ENCODE peak calls at places on chromosomes 4 and X, in eight cellular contexts. S, N, X, Z, T, P, L and I are unnamed samples. For H3K4me1, the result is how much of the 10 kb centered on the place peaks cover.

GRCh38 chrX:29890004-29890403 is 325.4 kb upstream of the MAGEB2 start:
- DNase-seq in S (no peak), N (no peak), X (no peak), Z (no peak), T (no peak), P (no peak), L (no peak), I (no peak)

GRCh38 chr4:183758735-183759447 is 99.8 kb downstream of the TRAPPC11 start:
- DNase-seq in S (no peak), N (no peak), X (no peak), Z (no peak), T (no peak), P (no peak), L (no peak), I (no peak)

GRCh38 chrX:119753639-119754257 is 4.6 kb upstream of the SOWAHD start:
- DNase-seq in S (no peak), N (peak), X (no peak), Z (no peak), T (peak), P (no peak), L (peak), I (no peak)

GRCh38 chr4:19651481-19651880 is 600.2 kb upstream of the SLIT2 start:
- DNase-seq in S (no peak), N (no peak), X (no peak), Z (no peak), T (no peak), P (no peak), L (no peak), I (no peak)

GRCh38 chr4:1309261-1310010 is 19.7 kb downstream of the MAEA start:
- DNase-seq in S (peak), N (peak), X (peak), Z (peak), T (peak), P (peak), L (no peak), I (peak)

GRCh38 chr4:128512767-128513322 is 225.2 kb upstream of the PGRMC2 start:
- DNase-seq in S (no peak), N (no peak), X (no peak), Z (no peak), T (peak), P (no peak), L (no peak), I (no peak)

GRCh38 chr4:138542191-138542771 is 300.1 kb upstream of the SLC7A11 start:
- DNase-seq in S (no peak), N (no peak), X (no peak), Z (no peak), T (no peak), P (no peak), L (no peak), I (no peak)

GRCh38 chrX:24515447-24515846 is 50.4 kb downstream of the PDK3 start:
- DNase-seq in S (no peak), N (no peak), X (no peak), Z (no peak), T (peak), P (no peak), L (peak), I (no peak)

GRCh38 chr4:84151574-84151973 is 347.5 kb downstream of the NKX6-1 start:
- DNase-seq in S (no peak), N (no peak), X (no peak), Z (no peak), T (no peak), P (no peak), L (peak), I (no peak)

GRCh38 chr4:122038896-122039295 is 87.0 kb upstream of the TRPC3 start:
- DNase-seq in S (no peak), N (no peak), X (no peak), Z (no peak), T (no peak), P (no peak), L (no peak), I (no peak)

GRCh38 chrX:11759172-11759460 is 1.1 kb downstream of the MSL3 start:
- DNase-seq in S (peak), N (no peak), X (no peak), Z (no peak), T (no peak), P (no peak), L (no peak), I (no peak)

GRCh38 chr4:2352171-2352570 is 66.3 kb downstream of the ZFYVE28 start:
- DNase-seq in S (peak), N (no peak), X (no peak), Z (no peak), T (no peak), P (peak), L (no peak), I (no peak)

GRCh38 chr4:86592553-86593249 is 1.4 kb upstream of the PTPN13 start:
- DNase-seq in S (no peak), N (no peak), X (no peak), Z (no peak), T (no peak), P (no peak), L (peak), I (no peak)

GRCh38 chr4:86594559-86595425 is 677 bp downstream of the PTPN13 start:
- DNase-seq in S (peak), N (peak), X (peak), Z (peak), T (peak), P (peak), L (peak), I (no peak)

GRCh38 chr4:86593726-86594558 is at the start of gene PTPN13:
- DNase-seq in S (peak), N (peak), X (peak), Z (peak), T (peak), P (peak), L (peak), I (peak)

GRCh38 chr4:86596802-86597201 is 2.7 kb downstream of the PTPN13 start:
- DNase-seq in S (no peak), N (no peak), X (no peak), Z (no peak), T (no peak), P (no peak), L (no peak), I (no peak)

GRCh38 chr4:86595426-86595805 is 1.3 kb downstream of the PTPN13 start:
- DNase-seq in S (no peak), N (no peak), X (no peak), Z (no peak), T (peak), P (no peak), L (no peak), I (no peak)
- H3K27ac ChIP-seq in S (peak), N (no peak), X (peak), Z (peak), T (no peak), P (peak), L (peak), I (peak)

GRCh38 chrX:51891245-51891644 is 2.2 kb upstream of the MAGED1 start:
- DNase-seq in S (no peak), N (no peak), X (no peak), Z (no peak), T (no peak), P (no peak), L (no peak), I (no peak)

GRCh38 chrX:51894697-51895336 is 1.4 kb downstream of the MAGED1 start:
- DNase-seq in S (no peak), N (no peak), X (peak), Z (no peak), T (peak), P (peak), L (no peak), I (no peak)

GRCh38 chrX:51893931-51894696 is 691 bp downstream of the MAGED1 start:
- DNase-seq in S (no peak), N (no peak), X (peak), Z (no peak), T (peak), P (peak), L (peak), I (no peak)

GRCh38 chrX:51891821-51892551 is 1.4 kb upstream of the MAGED1 start:
- DNase-seq in S (peak), N (no peak), X (peak), Z (no peak), T (peak), P (peak), L (no peak), I (no peak)

GRCh38 chrX:51892921-51893745 is at the start of gene MAGED1:
- DNase-seq in S (peak), N (no peak), X (peak), Z (peak), T (peak), P (peak), L (peak), I (peak)
- TF ChIP-seq POLR2A in S (no peak), N (no peak), X (no peak), Z (peak), T (peak), P (peak), L (peak), I (no peak)

DNA sequence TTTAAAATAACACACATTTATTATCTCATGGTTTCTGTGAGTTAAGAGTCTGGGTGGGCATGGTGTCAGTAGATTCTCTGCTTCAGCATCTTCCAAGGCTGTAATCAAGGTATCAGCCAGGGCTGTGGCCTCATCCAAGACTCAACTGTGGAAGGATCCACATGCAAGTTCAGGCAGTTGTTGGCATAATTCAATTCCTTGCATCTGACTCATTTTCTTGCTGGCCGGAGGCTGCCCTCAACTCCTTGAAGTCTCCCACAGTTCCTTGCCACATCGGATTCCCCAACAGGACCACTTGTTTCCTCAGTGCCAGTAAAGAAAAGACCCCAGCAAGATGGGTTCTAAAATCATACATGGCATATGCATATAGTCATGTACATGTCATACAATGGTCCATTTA is 93.4 kb downstream of the NPNT start:
- DNase-seq in S (no peak), N (no peak), X (no peak), Z (no peak), T (no peak), P (no peak), L (no peak), I (no peak)
- H3K4me1 ChIP-seq in S (under half), N (under half), X (under half), Z (under half), T (under half), P (under half), L (under half), I (under half)

GRCh38 chr4:4425696-4426095 is 38.8 kb downstream of the NSG1 start:
- DNase-seq in S (no peak), N (no peak), X (peak), Z (no peak), T (no peak), P (peak), L (no peak), I (no peak)

GRCh38 chr4:4425119-4425690 is 38.3 kb downstream of the NSG1 start:
- DNase-seq in S (no peak), N (no peak), X (no peak), Z (no peak), T (no peak), P (peak), L (no peak), I (no peak)

GRCh38 chr4:4427478-4427870 is 40.6 kb downstream of the NSG1 start:
- DNase-seq in S (no peak), N (no peak), X (peak), Z (no peak), T (no peak), P (no peak), L (no peak), I (no peak)

GRCh38 chr4:4427886-4428285 is 41.0 kb downstream of the NSG1 start:
- DNase-seq in S (no peak), N (no peak), X (no peak), Z (no peak), T (no peak), P (no peak), L (no peak), I (no peak)

GRCh38 chr4:4426511-4427477 is 39.9 kb downstream of the NSG1 start:
- DNase-seq in S (no peak), N (no peak), X (no peak), Z (no peak), T (no peak), P (peak), L (no peak), I (no peak)
- H3K27ac ChIP-seq in S (no peak), N (no peak), X (no peak), Z (no peak), T (no peak), P (no peak), L (no peak), I (no peak)

GRCh38 chr4:48668254-48669017 is 111.6 kb downstream of the FRYL start:
- DNase-seq in S (no peak), N (no peak), X (no peak), Z (no peak), T (no peak), P (no peak), L (no peak), I (no peak)

GRCh38 chr4:48667148-48667547 is 112.9 kb downstream of the FRYL start:
- DNase-seq in S (no peak), N (no peak), X (no peak), Z (no peak), T (peak), P (no peak), L (no peak), I (no peak)

GRCh38 chr4:48669086-48669485 is 111.0 kb downstream of the FRYL start:
- DNase-seq in S (no peak), N (no peak), X (no peak), Z (no peak), T (no peak), P (no peak), L (no peak), I (no peak)

GRCh38 chr4:48664938-48665337 is 115.1 kb downstream of the FRYL start:
- DNase-seq in S (no peak), N (no peak), X (no peak), Z (no peak), T (no peak), P (no peak), L (no peak), I (no peak)

DNA sequence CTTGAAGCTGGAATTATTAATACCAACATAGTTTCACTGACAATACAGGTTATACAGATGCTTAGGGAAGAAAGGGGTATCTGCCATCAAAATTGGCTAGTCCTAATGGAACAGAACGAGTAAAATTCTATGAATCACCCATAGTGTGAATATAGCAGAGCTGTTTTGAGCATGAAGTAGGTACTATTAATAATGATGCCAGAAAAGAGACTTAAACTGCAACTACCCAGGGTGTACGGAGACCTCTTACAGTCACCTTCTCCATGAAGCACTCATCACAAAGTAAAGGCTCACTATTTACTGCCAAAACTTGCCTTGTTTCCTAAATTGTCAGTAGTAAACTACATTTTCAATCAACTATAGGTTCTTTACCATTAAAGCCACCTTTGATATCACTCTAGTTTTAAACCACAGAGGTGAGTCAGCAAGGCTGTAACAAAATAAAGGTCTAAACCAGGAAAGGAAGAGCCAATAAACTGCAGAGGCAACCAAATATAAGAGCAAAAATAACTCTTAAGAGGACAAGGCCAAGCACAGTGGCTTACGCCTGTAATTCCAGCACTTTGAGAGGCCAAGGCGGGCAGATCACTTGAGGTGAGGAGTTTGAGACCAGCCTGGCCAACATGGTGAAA is 114.4 kb downstream of the FRYL start:
- DNase-seq in S (no peak), N (no peak), X (no peak), Z (no peak), T (no peak), P (no peak), L (no peak), I (no peak)
- TF ChIP-seq POLR2A in S (no peak), N (no peak), X (no peak), Z (no peak), T (no peak), P (no peak), L (no peak), I (no peak)

GRCh38 chr4:64784125-64784524 is 374.9 kb upstream of the TECRL start:
- DNase-seq in S (no peak), N (no peak), X (no peak), Z (no peak), T (peak), P (no peak), L (no peak), I (no peak)
- H3K4me1 ChIP-seq in S (under half), N (under half), X (under half), Z (under half), T (under half), P (under half), L (under half), I (under half)

DNA sequence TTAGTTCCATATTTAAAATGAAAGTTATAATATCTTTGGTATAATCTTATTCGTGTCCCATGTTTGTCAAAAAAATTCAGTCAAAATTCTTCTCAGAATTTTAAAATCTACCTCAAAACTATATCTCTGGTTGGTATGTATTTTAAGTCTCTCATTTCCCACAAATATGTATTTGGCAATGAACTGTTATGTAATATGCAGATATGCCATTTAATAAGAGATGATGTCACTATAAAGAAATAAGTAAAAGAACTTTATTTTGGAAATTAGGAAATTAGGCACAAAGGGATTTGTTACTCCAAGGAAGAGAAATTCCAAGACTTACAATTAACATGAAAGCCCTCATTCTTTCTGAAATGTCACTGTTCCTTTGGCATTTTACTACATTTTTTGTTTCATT is 15.3 kb downstream of the SNCA start:
- DNase-seq in S (no peak), N (no peak), X (no peak), Z (no peak), T (no peak), P (no peak), L (no peak), I (no peak)
- H3K27ac ChIP-seq in S (no peak), N (no peak), X (no peak), Z (no peak), T (no peak), P (no peak), L (no peak), I (no peak)

DNA sequence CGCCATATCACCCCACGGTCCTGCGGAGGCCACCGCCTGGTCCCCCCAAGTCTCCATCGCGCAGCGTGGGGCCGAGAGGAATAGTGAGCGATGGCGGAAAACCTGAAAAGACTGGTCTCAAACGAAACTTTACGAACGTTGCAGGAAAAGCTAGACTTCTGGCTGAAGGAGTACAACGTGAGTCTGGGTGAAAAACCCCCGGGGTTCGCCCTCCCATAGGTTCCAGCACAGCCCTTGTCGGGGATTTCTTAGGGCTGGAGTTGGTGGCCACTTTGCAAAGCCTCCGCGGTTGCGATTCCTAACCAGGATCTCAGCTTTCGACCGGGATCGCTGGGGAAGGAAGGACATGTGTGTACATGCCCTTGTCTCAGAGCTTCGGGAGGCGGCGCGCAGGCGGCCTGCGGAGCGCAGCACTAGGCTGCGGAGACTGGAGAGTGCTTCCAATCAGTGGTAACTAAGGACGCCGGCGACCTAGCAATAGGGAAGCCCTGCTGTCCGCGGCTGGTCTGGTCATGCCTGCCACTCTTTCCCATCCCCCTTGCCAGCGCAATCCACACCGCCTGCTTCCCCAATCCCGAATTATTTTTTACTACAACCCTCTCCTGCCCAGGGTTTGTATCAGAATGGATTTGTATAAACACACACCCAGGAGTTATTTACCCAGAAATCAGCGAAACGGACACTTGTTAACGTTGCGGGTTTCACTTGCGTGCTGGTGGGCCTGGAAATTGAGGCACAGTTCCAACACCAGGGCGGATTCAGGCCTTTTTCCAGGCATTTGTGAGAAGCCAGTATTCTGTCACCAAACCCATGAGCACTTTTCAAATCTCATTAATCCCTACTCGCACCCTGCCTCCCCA is 741 bp downstream of the SPATA18 start:
- DNase-seq in S (peak), N (no peak), X (peak), Z (peak), T (peak), P (peak), L (peak), I (no peak)
- TF ChIP-seq POLR2A in S (no peak), N (no peak), X (no peak), Z (no peak), T (peak), P (no peak), L (peak), I (no peak)

GRCh38 chr4:44722001-44722400 is 4.4 kb downstream of the GNPDA2 start:
- DNase-seq in S (no peak), N (no peak), X (no peak), Z (no peak), T (no peak), P (no peak), L (no peak), I (no peak)

GRCh38 chr4:44725166-44725565 is 1.2 kb downstream of the GNPDA2 start:
- DNase-seq in S (no peak), N (no peak), X (no peak), Z (no peak), T (no peak), P (no peak), L (no peak), I (no peak)

GRCh38 chr4:44725861-44726820 is at the start of gene GNPDA2:
- DNase-seq in S (peak), N (peak), X (peak), Z (peak), T (peak), P (peak), L (peak), I (peak)

GRCh38 chr4:44727471-44727870 is 1.1 kb upstream of the GNPDA2 start:
- DNase-seq in S (no peak), N (no peak), X (no peak), Z (no peak), T (no peak), P (no peak), L (no peak), I (no peak)
- H3K4me1 ChIP-seq in S (under half), N (under half), X (under half), Z (under half), T (under half), P (under half), L (under half), I (under half)

DNA sequence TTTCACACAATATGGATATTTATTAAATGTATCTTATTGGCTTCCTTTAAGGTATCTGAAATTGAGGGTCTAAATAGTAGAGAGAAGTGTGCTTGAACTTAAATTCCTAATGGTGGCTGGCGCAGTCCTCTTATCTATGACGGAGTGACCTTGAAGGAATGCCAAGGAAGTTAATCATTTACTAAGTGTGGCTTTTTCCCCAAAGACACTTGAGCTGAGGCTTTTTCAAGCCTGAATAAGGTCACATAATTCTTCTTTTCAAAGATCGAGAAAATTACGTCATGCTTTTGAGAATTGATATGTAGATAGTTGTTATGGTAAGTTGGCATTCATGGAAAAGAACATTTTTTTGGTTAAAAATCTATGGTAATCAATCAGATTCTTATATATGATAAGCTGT is 11.7 kb upstream of the PRPS2 start:
- DNase-seq in S (no peak), N (no peak), X (no peak), Z (no peak), T (peak), P (no peak), L (peak), I (no peak)
- H3K27ac ChIP-seq in S (no peak), N (no peak), X (no peak), Z (no peak), T (no peak), P (no peak), L (no peak), I (no peak)